ENCODE peak calls at places on chromosomes 5 and 9, in six cellular contexts. B, Y, D, U, K and N are unnamed samples. For H3K27me3, the result is how much of the 10 kb centered on the place peaks cover.

GRCh38 chr9:72592501-72593403 is 71.3 kb downstream of the TMC1 start:
- DNase-seq in B (peak), Y (peak), D (peak), U (peak), K (no peak), N (peak)

GRCh38 chr9:69147041-69147834 is 26.8 kb upstream of the TJP2 start:
- DNase-seq in B (no peak), Y (no peak), D (no peak), U (no peak), K (no peak), N (no peak)

GRCh38 chr5:63962345-63962744 is at the start of gene HTR1A:
- DNase-seq in B (peak), Y (no peak), D (no peak), U (no peak), K (no peak), N (no peak)

GRCh38 chr5:155587458-155587857 is 573.9 kb downstream of the KIF4B start:
- DNase-seq in B (no peak), Y (no peak), D (no peak), U (no peak), K (no peak), N (no peak)

GRCh38 chr5:84715087-84715486 is 330.4 kb upstream of the EDIL3 start:
- DNase-seq in B (no peak), Y (no peak), D (no peak), U (no peak), K (no peak), N (no peak)

GRCh38 chr9:127503947-127504886 is 52.9 kb downstream of the LRSAM1 start:
- DNase-seq in B (peak), Y (no peak), D (peak), U (peak), K (peak), N (peak)

GRCh38 chr5:163261647-163262269 is 175.6 kb upstream of the CCNG1 start:
- DNase-seq in B (no peak), Y (no peak), D (no peak), U (peak), K (no peak), N (no peak)

GRCh38 chr9:21017092-21017491 is 14.3 kb downstream of the HACD4 start:
- DNase-seq in B (no peak), Y (no peak), D (peak), U (peak), K (no peak), N (no peak)

GRCh38 chr9:137314561-137315560 is 12.8 kb upstream of the NRARP start:
- DNase-seq in B (no peak), Y (no peak), D (no peak), U (no peak), K (peak), N (no peak)

GRCh38 chr9:89986190-89986589 is 381.4 kb downstream of the GADD45G start:
- DNase-seq in B (no peak), Y (no peak), D (no peak), U (no peak), K (no peak), N (no peak)

GRCh38 chr5:139415221-139415861 is 11.5 kb upstream of the SPATA24 start:
- DNase-seq in B (no peak), Y (no peak), D (no peak), U (no peak), K (no peak), N (peak)

GRCh38 chr9:87350915-87351314 is 146.8 kb upstream of the DAPK1 start:
- DNase-seq in B (no peak), Y (no peak), D (peak), U (no peak), K (no peak), N (no peak)

GRCh38 chr5:180689071-180689694 is 39.8 kb upstream of the FLT4 start:
- DNase-seq in B (no peak), Y (no peak), D (no peak), U (no peak), K (no peak), N (no peak)

GRCh38 chr9:78383130-78383529 is 86.2 kb downstream of the PSAT1 start:
- DNase-seq in B (no peak), Y (no peak), D (peak), U (peak), K (no peak), N (peak)

GRCh38 chr5:129591508-129592160 is 131.5 kb downstream of the ADAMTS19 start:
- DNase-seq in B (no peak), Y (no peak), D (no peak), U (no peak), K (no peak), N (no peak)

GRCh38 chr9:116951588-116952433 is 264.7 kb downstream of the TRIM32 start:
- DNase-seq in B (no peak), Y (peak), D (peak), U (peak), K (no peak), N (no peak)

GRCh38 chr9:4762108-4762888 is 21.3 kb upstream of the AK3 start:
- DNase-seq in B (peak), Y (peak), D (peak), U (peak), K (peak), N (peak)

GRCh38 chr5:175214152-175214551 is 229.8 kb downstream of the DRD1 start:
- DNase-seq in B (no peak), Y (no peak), D (peak), U (peak), K (no peak), N (no peak)

GRCh38 chr5:109769597-109770291 is 80.0 kb downstream of the MAN2A1 start:
- DNase-seq in B (no peak), Y (no peak), D (no peak), U (peak), K (no peak), N (no peak)

GRCh38 chr9:971901-972511 is 4.4 kb upstream of the DMRT3 start:
- DNase-seq in B (peak), Y (no peak), D (no peak), U (no peak), K (no peak), N (no peak)
- H3K27me3 ChIP-seq in B (half or more), Y (under half), D (half or more), U (under half), K (under half), N (under half)

GRCh38 chr5:1897386-1897785 is 14.7 kb upstream of the IRX4 start:
- DNase-seq in B (no peak), Y (no peak), D (no peak), U (no peak), K (no peak), N (no peak)
- H3K27me3 ChIP-seq in B (under half), Y (under half), D (under half), U (half or more), K (under half), N (under half)

DNA sequence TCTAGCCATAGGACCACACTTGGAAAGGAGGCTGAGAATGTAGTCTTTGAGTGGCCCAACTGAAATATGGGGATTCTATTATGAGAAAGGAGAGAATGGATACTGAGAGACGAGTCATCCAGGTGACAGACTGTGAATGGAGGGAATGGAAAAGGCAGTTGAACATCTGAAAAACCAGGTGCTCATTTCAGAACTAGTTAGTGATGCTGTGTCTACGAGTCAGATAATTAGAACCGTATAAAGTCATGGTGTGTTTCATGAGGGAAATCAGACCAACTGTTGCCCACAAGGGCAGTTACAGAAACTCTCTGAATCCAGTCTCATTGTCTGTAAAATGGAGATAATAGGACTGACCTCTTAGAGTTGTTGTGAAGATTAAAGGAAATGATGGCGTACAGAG is 86.5 kb downstream of the EGFLAM start:
- DNase-seq in B (no peak), Y (no peak), D (no peak), U (no peak), K (no peak), N (no peak)
- H3K27me3 ChIP-seq in B (under half), Y (under half), D (under half), U (half or more), K (under half), N (under half)

GRCh38 chr5:88672644-88673493 is 210.1 kb downstream of the MEF2C start:
- DNase-seq in B (peak), Y (no peak), D (peak), U (no peak), K (no peak), N (peak)
- H3K27me3 ChIP-seq in B (half or more), Y (under half), D (half or more), U (under half), K (under half), N (under half)

GRCh38 chr5:935510-936084 is 42.9 kb downstream of the TRIP13 start:
- DNase-seq in B (no peak), Y (no peak), D (no peak), U (no peak), K (no peak), N (no peak)

GRCh38 chr5:936149-937144 is 43.8 kb downstream of the TRIP13 start:
- DNase-seq in B (no peak), Y (no peak), D (no peak), U (no peak), K (peak), N (no peak)

GRCh38 chr5:937151-937924 is 44.7 kb downstream of the TRIP13 start:
- DNase-seq in B (no peak), Y (no peak), D (no peak), U (no peak), K (no peak), N (no peak)

GRCh38 chr5:943201-943873 is 50.7 kb downstream of the TRIP13 start:
- DNase-seq in B (no peak), Y (no peak), D (no peak), U (no peak), K (no peak), N (no peak)

GRCh38 chr5:939368-939767 is 46.7 kb downstream of the TRIP13 start:
- DNase-seq in B (no peak), Y (no peak), D (no peak), U (no peak), K (no peak), N (no peak)
- H3K27me3 ChIP-seq in B (under half), Y (under half), D (under half), U (under half), K (under half), N (under half)

DNA sequence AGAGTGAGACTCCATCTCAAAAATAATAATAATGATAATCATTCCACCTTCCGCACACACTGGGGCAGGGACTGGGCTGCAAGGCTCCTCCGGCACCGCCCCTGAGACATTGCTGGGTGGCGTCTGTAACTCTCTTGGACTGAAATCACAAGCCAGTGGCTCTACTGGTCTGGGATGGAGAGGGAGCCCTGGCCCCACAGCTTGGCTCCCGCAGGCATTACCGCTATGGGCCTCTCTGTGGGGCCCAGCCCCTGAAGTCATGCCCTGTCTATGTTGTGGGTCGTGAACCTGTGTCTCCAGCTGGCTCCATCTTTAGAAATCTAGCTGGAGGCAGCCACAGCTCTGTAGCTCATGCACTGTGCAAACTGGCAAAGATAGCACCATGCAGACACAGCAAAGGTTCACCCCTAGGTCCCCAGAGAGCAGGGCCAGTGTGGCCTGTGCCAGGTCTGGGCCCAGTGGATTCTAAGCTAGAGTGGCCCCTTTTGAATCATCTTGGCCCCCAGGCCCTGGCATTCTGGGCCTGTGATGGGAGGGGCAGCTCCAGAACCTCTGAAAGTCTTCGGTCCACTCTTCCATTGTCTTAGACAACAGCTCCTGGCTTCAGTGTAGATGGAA is 36.1 kb upstream of the COL5A1 start:
- DNase-seq in B (no peak), Y (no peak), D (no peak), U (no peak), K (peak), N (no peak)
- H3K27me3 ChIP-seq in B (under half), Y (under half), D (under half), U (under half), K (under half), N (under half)